ENCODE peak calls at places on chromosomes 13 and 19, in ten cellular contexts. N, L, P, I, V, J, D, R, Z and X are unnamed samples.

GRCh38 chr13:59776924-59777690 is 386.6 kb downstream of the DIAPH3 start:
- DNase-seq in N (peak; percentile 85), L (peak; percentile 92), P (peak; percentile 93), I (no peak), V (peak; percentile 10), J (no peak), D (no peak), R (peak; percentile 91), Z (peak; percentile 91), X (peak; percentile 6)

GRCh38 chr13:113906566-113906965 is 42.7 kb upstream of the GAS6 start:
- DNase-seq in N (no peak), L (no peak), P (no peak), I (no peak), V (no peak), J (peak; percentile 11), D (no peak), R (no peak), Z (no peak), X (no peak)

GRCh38 chr13:57557979-57558529 is 73.5 kb upstream of the PCDH17 start:
- DNase-seq in N (peak; percentile 1), L (no peak), P (no peak), I (peak; percentile 33), V (no peak), J (no peak), D (peak; percentile 64), R (peak; percentile 1), Z (peak; percentile 9), X (no peak)

GRCh38 chr19:13959962-13960862 is 7.9 kb downstream of the DCAF15 start:
- DNase-seq in N (no peak), L (no peak), P (no peak), I (no peak), V (no peak), J (no peak), D (peak; percentile 20), R (no peak), Z (no peak), X (no peak)

GRCh38 chr19:633786-634639 is 676 bp upstream of the POLRMT start:
- DNase-seq in N (no peak), L (no peak), P (no peak), I (no peak), V (no peak), J (no peak), D (no peak), R (no peak), Z (no peak), X (no peak)

GRCh38 chr19:55549500-55550320 is 4.4 kb upstream of the SBK3 start:
- DNase-seq in N (peak; percentile 91), L (peak; percentile 91), P (peak; percentile 90), I (no peak), V (peak; percentile 68), J (no peak), D (peak; percentile 61), R (peak; percentile 92), Z (peak; percentile 94), X (peak; percentile 66)

GRCh38 chr19:2330255-2330631 is 1.8 kb downstream of the SPPL2B start:
- DNase-seq in N (no peak), L (no peak), P (no peak), I (no peak), V (no peak), J (no peak), D (no peak), R (no peak), Z (no peak), X (no peak)

GRCh38 chr13:70203661-70204229 is 95.5 kb upstream of the KLHL1 start:
- DNase-seq in N (peak; percentile 3), L (peak; percentile 3), P (no peak), I (no peak), V (no peak), J (no peak), D (no peak), R (no peak), Z (peak; percentile 1), X (no peak)

GRCh38 chr13:31477961-31478360 is 261.4 kb upstream of the RXFP2 start:
- DNase-seq in N (peak; percentile 65), L (peak; percentile 87), P (peak; percentile 59), I (no peak), V (no peak), J (no peak), D (no peak), R (peak; percentile 74), Z (peak; percentile 21), X (no peak)

GRCh38 chr19:2199215-2199614 is 35.5 kb downstream of the DOT1L start:
- DNase-seq in N (no peak), L (no peak), P (no peak), I (peak; percentile 49), V (no peak), J (no peak), D (no peak), R (no peak), Z (no peak), X (no peak)

GRCh38 chr13:30880151-30880551 is 25.9 kb upstream of the MEDAG start:
- DNase-seq in N (peak; percentile 64), L (peak; percentile 92), P (peak; percentile 78), I (no peak), V (no peak), J (no peak), D (no peak), R (peak; percentile 82), Z (peak; percentile 64), X (no peak)

GRCh38 chr13:28357846-28358496 is 137.0 kb downstream of the FLT1 start:
- DNase-seq in N (no peak), L (no peak), P (no peak), I (no peak), V (no peak), J (no peak), D (no peak), R (no peak), Z (no peak), X (no peak)

GRCh38 chr19:56314018-56314583 is 538 bp downstream of the ZSCAN5A start:
- DNase-seq in N (peak; percentile 47), L (no peak), P (no peak), I (no peak), V (no peak), J (no peak), D (peak; percentile 58), R (no peak), Z (no peak), X (no peak)

GRCh38 chr19:34457446-34457845 is 24.1 kb upstream of the WTIP start:
- DNase-seq in N (no peak), L (no peak), P (no peak), I (no peak), V (no peak), J (no peak), D (no peak), R (no peak), Z (peak; percentile 33), X (no peak)

GRCh38 chr13:33034061-33034460 is 17.8 kb downstream of the KL start:
- DNase-seq in N (no peak), L (no peak), P (no peak), I (no peak), V (no peak), J (no peak), D (no peak), R (no peak), Z (no peak), X (no peak)
- H3K4me3 ChIP-seq in N (no peak overlapping the region), L (no peak overlapping the region), P (no peak overlapping the region), I (no peak overlapping the region), V (no peak overlapping the region), J (no peak overlapping the region), D (no peak overlapping the region), R (no peak overlapping the region), Z (no peak overlapping the region), X (no peak overlapping the region)

DNA sequence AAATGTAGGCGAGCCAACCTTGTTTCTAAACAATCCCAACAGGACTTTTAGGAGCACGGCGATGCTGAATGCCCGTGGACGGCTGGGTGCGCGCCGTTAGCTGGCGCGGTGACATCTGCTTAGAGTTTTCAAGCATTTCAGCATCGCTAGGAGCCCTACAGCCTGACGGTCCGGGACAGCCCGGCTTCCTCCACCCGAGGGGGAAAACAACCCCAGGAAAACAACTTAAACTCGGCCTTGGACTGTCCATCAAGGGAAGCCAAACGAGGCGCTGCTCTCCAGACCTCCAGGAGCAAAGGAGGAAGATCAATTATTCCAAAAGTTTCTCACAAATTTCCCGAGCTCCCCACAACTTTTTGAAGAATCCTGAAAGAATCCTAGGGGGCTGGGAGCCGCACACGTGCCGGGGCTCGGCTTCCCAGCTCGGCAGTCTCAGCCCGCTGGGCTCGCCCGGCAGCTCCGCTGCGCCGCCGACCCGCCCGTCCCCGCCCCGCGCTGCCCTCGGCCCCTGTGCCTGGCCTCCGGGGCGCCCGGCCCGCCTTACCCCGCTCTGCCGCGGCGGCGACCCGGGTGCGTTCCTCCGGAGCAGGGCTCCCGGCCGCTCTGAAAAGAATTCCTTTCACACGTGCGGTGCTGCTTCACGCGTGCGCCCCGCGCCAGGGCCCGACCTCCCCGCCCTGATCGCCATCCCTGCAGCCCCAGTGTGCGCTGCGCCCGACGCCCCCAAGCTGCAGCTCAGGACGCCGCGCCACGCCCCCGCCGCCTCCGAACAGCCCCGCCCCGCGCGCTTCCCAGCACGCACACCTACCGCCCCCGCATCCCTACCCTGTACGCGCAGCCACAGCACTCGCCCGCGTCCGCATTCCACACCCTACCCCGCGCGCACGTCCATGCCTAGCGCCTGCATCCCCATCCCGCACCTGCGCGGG is at the start of gene GJA3:
- DNase-seq in N (peak; percentile 11), L (peak; percentile 23), P (no peak), I (peak; percentile 86), V (no peak), J (no peak), D (peak; percentile 70), R (peak; percentile 44), Z (peak; percentile 34), X (no peak)
- TF ChIP-seq CTCF in N (no peak), L (no peak), P (no peak), I (no peak), V (no peak), J (no peak), D (no peak), R (no peak), Z (no peak), X (no peak)

GRCh38 chr19:17292301-17293074 is 10.7 kb downstream of the ABHD8 start:
- DNase-seq in N (peak; percentile 93), L (peak; percentile 91), P (peak; percentile 89), I (peak; percentile 84), V (no peak), J (peak; percentile 78), D (peak; percentile 89), R (peak; percentile 79), Z (peak; percentile 92), X (no peak)
- H3K4me3 ChIP-seq in N (peak overlapping the region; percentile 66), L (peak overlapping the region; percentile 69), P (peak overlapping the region; percentile 67), I (peak overlapping the region; percentile 23), V (peak overlapping the region; percentile 52), J (peak overlapping the region; percentile 54), D (peak overlapping the region; percentile 55), R (peak overlapping the region; percentile 51), Z (peak overlapping the region; percentile 62), X (peak overlapping the region; percentile 41)

GRCh38 chr13:33383724-33384577 is 98.4 kb upstream of the STARD13 start:
- DNase-seq in N (no peak), L (no peak), P (no peak), I (no peak), V (no peak), J (no peak), D (no peak), R (no peak), Z (no peak), X (no peak)

GRCh38 chr13:33394294-33394932 is 108.9 kb upstream of the STARD13 start:
- DNase-seq in N (no peak), L (no peak), P (no peak), I (peak; percentile 17), V (no peak), J (no peak), D (no peak), R (no peak), Z (no peak), X (no peak)

GRCh38 chr13:33392794-33393371 is 107.3 kb upstream of the STARD13 start:
- DNase-seq in N (no peak), L (no peak), P (no peak), I (no peak), V (no peak), J (no peak), D (no peak), R (no peak), Z (no peak), X (no peak)

GRCh38 chr13:33388254-33388998 is 102.9 kb upstream of the STARD13 start:
- DNase-seq in N (no peak), L (no peak), P (peak; percentile 7), I (peak; percentile 17), V (no peak), J (no peak), D (peak; percentile 7), R (no peak), Z (peak; percentile 6), X (no peak)
- TF ChIP-seq CTCF in N (no peak), L (peak; percentile 7), P (no peak), I (no peak), V (no peak), J (no peak), D (no peak), R (no peak), Z (no peak), X (peak; percentile 30)